ENCODE peak calls at places on chromosomes 13 and 19, in ten cellular contexts. L, G, R, S, Z, H, D, K, I and Y are unnamed samples.

GRCh38 chr19:2469102-2469914 is 6.6 kb upstream of the GADD45B start:
- DNase-seq in L (no peak), G (peak), R (no peak), S (no peak), Z (peak), H (peak), D (no peak), K (no peak), I (no peak), Y (no peak)

GRCh38 chr19:46383846-46384245 is 29.5 kb downstream of the CCDC8 start:
- DNase-seq in L (peak), G (no peak), R (no peak), S (peak), Z (no peak), H (no peak), D (no peak), K (peak), I (no peak), Y (no peak)

GRCh38 chr13:81078048-81078447 is 737.1 kb upstream of the SPRY2 start:
- DNase-seq in L (no peak), G (no peak), R (no peak), S (no peak), Z (no peak), H (no peak), D (no peak), K (no peak), I (no peak), Y (no peak)

GRCh38 chr19:18895038-18895827 is 725 bp downstream of the CERS1 start:
- DNase-seq in L (peak), G (peak), R (no peak), S (no peak), Z (peak), H (no peak), D (peak), K (no peak), I (no peak), Y (peak)

GRCh38 chr19:17681505-17682125 is 6.5 kb downstream of the UNC13A start:
- DNase-seq in L (peak), G (peak), R (peak), S (peak), Z (peak), H (peak), D (no peak), K (no peak), I (peak), Y (no peak)

GRCh38 chr13:95564948-95565347 is 12.4 kb downstream of the CLDN10 start:
- DNase-seq in L (no peak), G (no peak), R (no peak), S (no peak), Z (peak), H (peak), D (no peak), K (no peak), I (no peak), Y (no peak)

GRCh38 chr19:46648961-46649960 is 11.7 kb downstream of the DACT3 start:
- DNase-seq in L (no peak), G (peak), R (no peak), S (no peak), Z (no peak), H (no peak), D (no peak), K (no peak), I (no peak), Y (no peak)

GRCh38 chr13:63942372-63942771 is 2526.7 kb upstream of the PCDH20 start:
- DNase-seq in L (no peak), G (no peak), R (no peak), S (no peak), Z (no peak), H (no peak), D (no peak), K (no peak), I (no peak), Y (no peak)

GRCh38 chr19:16660763-16661479 is at the start of gene TMEM38A:
- DNase-seq in L (peak), G (peak), R (peak), S (peak), Z (no peak), H (peak), D (peak), K (peak), I (peak), Y (no peak)

GRCh38 chr13:46296920-46297319 is 85.2 kb downstream of the LRRC63 start:
- DNase-seq in L (no peak), G (no peak), R (no peak), S (no peak), Z (peak), H (no peak), D (no peak), K (no peak), I (no peak), Y (no peak)

GRCh38 chr19:22619371-22619770 is 14.8 kb upstream of the ZNF492 start:
- DNase-seq in L (no peak), G (no peak), R (no peak), S (no peak), Z (no peak), H (no peak), D (no peak), K (peak), I (no peak), Y (no peak)

GRCh38 chr13:113602291-113602970 is 17.9 kb downstream of the TFDP1 start:
- DNase-seq in L (no peak), G (no peak), R (no peak), S (peak), Z (no peak), H (no peak), D (no peak), K (no peak), I (no peak), Y (no peak)

GRCh38 chr19:54420383-54421168 is 5.3 kb downstream of the TTYH1 start:
- DNase-seq in L (no peak), G (peak), R (no peak), S (no peak), Z (no peak), H (no peak), D (peak), K (no peak), I (no peak), Y (peak)

GRCh38 chr19:46351241-46352041 is 4.6 kb downstream of the PPP5C start:
- DNase-seq in L (peak), G (peak), R (peak), S (peak), Z (peak), H (no peak), D (no peak), K (peak), I (peak), Y (no peak)

GRCh38 chr19:43798546-43799409 is 3.5 kb downstream of the LYPD5 start:
- DNase-seq in L (no peak), G (peak), R (peak), S (no peak), Z (peak), H (no peak), D (no peak), K (peak), I (peak), Y (peak)

GRCh38 chr13:41490616-41491015 is 33.3 kb downstream of the RGCC start:
- DNase-seq in L (no peak), G (no peak), R (no peak), S (no peak), Z (no peak), H (no peak), D (no peak), K (no peak), I (no peak), Y (no peak)

GRCh38 chr19:36719687-36720556 is 32.5 kb downstream of the ZNF567 start:
- DNase-seq in L (no peak), G (peak), R (no peak), S (no peak), Z (peak), H (no peak), D (no peak), K (no peak), I (no peak), Y (no peak)

GRCh38 chr19:19110410-19111137 is 27.7 kb downstream of the TMEM161A start:
- DNase-seq in L (no peak), G (peak), R (peak), S (no peak), Z (peak), H (peak), D (no peak), K (no peak), I (no peak), Y (peak)

GRCh38 chr13:95924389-95924994 is 128.7 kb downstream of the UGGT2 start:
- DNase-seq in L (no peak), G (peak), R (no peak), S (no peak), Z (peak), H (peak), D (no peak), K (no peak), I (no peak), Y (no peak)

GRCh38 chr19:15292847-15293582 is 39.3 kb downstream of the BRD4 start:
- DNase-seq in L (no peak), G (no peak), R (no peak), S (no peak), Z (no peak), H (no peak), D (no peak), K (no peak), I (no peak), Y (no peak)

GRCh38 chr13:112445411-112446271 is 69.5 kb downstream of the SPACA7 start:
- DNase-seq in L (no peak), G (no peak), R (peak), S (peak), Z (no peak), H (no peak), D (no peak), K (peak), I (peak), Y (no peak)

GRCh38 chr19:17306285-17306714 is 628 bp downstream of the MRPL34 start:
- DNase-seq in L (no peak), G (peak), R (no peak), S (peak), Z (no peak), H (no peak), D (no peak), K (no peak), I (no peak), Y (no peak)

GRCh38 chr19:49497047-49497789 is 984 bp downstream of the RPS11 start:
- DNase-seq in L (peak), G (peak), R (peak), S (no peak), Z (peak), H (peak), D (no peak), K (peak), I (peak), Y (no peak)

GRCh38 chr19:19514215-19514633 is 1.1 kb downstream of the TSSK6 start:
- DNase-seq in L (peak), G (no peak), R (no peak), S (peak), Z (peak), H (no peak), D (no peak), K (peak), I (peak), Y (peak)

GRCh38 chr19:55600336-55601028 is 394 bp downstream of the ZNF524 start:
- DNase-seq in L (peak), G (peak), R (no peak), S (peak), Z (peak), H (peak), D (no peak), K (no peak), I (no peak), Y (no peak)

GRCh38 chr13:45564108-45564507 is 51.4 kb downstream of the ERICH6B start:
- DNase-seq in L (no peak), G (no peak), R (no peak), S (no peak), Z (peak), H (no peak), D (no peak), K (no peak), I (no peak), Y (no peak)

GRCh38 chr19:31107096-31107495 is 242.1 kb downstream of the TSHZ3 start:
- DNase-seq in L (no peak), G (no peak), R (no peak), S (no peak), Z (no peak), H (no peak), D (no peak), K (no peak), I (no peak), Y (no peak)

GRCh38 chr13:21637296-21637695 is 33.3 kb upstream of the MICU2 start:
- DNase-seq in L (no peak), G (peak), R (peak), S (no peak), Z (peak), H (peak), D (no peak), K (peak), I (peak), Y (peak)

GRCh38 chr19:33906578-33907335 is 110.1 kb downstream of the KCTD15 start:
- DNase-seq in L (peak), G (peak), R (no peak), S (peak), Z (peak), H (no peak), D (no peak), K (peak), I (no peak), Y (no peak)

GRCh38 chr19:33903489-33903850 is 106.8 kb downstream of the KCTD15 start:
- DNase-seq in L (no peak), G (no peak), R (no peak), S (no peak), Z (no peak), H (no peak), D (no peak), K (no peak), I (no peak), Y (no peak)

GRCh38 chr19:33904681-33905080 is 108.0 kb downstream of the KCTD15 start:
- DNase-seq in L (peak), G (peak), R (no peak), S (peak), Z (peak), H (no peak), D (no peak), K (no peak), I (no peak), Y (no peak)

GRCh38 chr19:33905473-33905936 is 108.8 kb downstream of the KCTD15 start:
- DNase-seq in L (peak), G (peak), R (no peak), S (peak), Z (peak), H (no peak), D (no peak), K (peak), I (peak), Y (no peak)

GRCh38 chr19:33905937-33906577 is 109.4 kb downstream of the KCTD15 start:
- DNase-seq in L (peak), G (peak), R (no peak), S (peak), Z (peak), H (no peak), D (no peak), K (peak), I (peak), Y (no peak)
- H3K27ac ChIP-seq in L (no peak), G (peak), R (no peak), S (no peak), Z (no peak), H (no peak), D (no peak), K (peak), I (peak), Y (no peak)

DNA sequence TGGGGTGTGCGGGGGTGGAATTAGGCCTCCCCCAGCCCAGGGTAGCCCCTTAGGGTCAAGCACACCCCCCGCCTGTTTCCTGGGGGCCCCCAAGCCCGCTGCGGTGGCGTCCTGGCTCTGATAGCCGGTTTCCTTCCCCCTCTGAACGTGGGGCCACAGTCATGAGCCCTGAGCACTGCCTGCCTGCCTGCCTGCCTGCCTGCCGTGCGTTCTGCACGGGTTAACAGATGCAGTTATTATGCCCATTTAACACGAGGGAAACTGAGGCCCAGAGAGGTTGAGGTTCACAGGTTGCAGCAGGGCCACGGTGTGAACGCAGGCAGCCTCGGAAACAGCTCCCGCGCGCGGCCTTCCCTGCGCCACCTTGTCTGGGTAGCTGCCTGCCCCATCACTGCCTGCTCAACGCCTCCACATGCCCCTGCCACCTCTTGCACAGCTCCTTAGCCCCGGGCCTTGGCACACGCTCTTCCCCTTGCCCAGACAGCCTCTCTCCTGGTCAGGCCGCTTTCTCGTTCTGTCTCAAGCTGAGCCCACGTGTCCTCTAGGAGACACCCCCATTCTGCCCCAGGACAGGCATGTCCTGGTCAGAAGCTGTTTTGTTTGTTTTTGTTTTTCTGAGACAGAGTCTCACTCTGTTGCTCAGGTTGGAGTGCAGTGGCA is 1.2 kb upstream of the GAMT start:
- DNase-seq in L (no peak), G (no peak), R (no peak), S (no peak), Z (no peak), H (no peak), D (no peak), K (no peak), I (no peak), Y (no peak)
- H3K27ac ChIP-seq in L (no peak), G (no peak), R (no peak), S (no peak), Z (no peak), H (no peak), D (peak), K (no peak), I (no peak), Y (no peak)

GRCh38 chr19:56917998-56918397 is 77.5 kb upstream of the PEG3 start:
- DNase-seq in L (no peak), G (no peak), R (no peak), S (no peak), Z (no peak), H (no peak), D (no peak), K (no peak), I (no peak), Y (no peak)

GRCh38 chr19:56916528-56916927 is 76.0 kb upstream of the PEG3 start:
- DNase-seq in L (no peak), G (no peak), R (no peak), S (no peak), Z (no peak), H (no peak), D (no peak), K (no peak), I (no peak), Y (no peak)

GRCh38 chr19:56918682-56919307 is 78.3 kb upstream of the PEG3 start:
- DNase-seq in L (no peak), G (no peak), R (no peak), S (no peak), Z (no peak), H (no peak), D (no peak), K (no peak), I (no peak), Y (no peak)

GRCh38 chr19:56919308-56919995 is 78.9 kb upstream of the PEG3 start:
- DNase-seq in L (no peak), G (no peak), R (no peak), S (no peak), Z (no peak), H (no peak), D (no peak), K (no peak), I (no peak), Y (no peak)
- H3K27ac ChIP-seq in L (no peak), G (no peak), R (no peak), S (no peak), Z (no peak), H (no peak), D (no peak), K (no peak), I (no peak), Y (no peak)

GRCh38 chr19:4620675-4621074 is 18.6 kb upstream of the TNFAIP8L1 start:
- DNase-seq in L (no peak), G (no peak), R (no peak), S (no peak), Z (no peak), H (no peak), D (no peak), K (no peak), I (no peak), Y (no peak)
- H3K27ac ChIP-seq in L (no peak), G (no peak), R (no peak), S (no peak), Z (no peak), H (no peak), D (no peak), K (no peak), I (no peak), Y (no peak)

GRCh38 chr13:98217597-98217996 is 40.5 kb upstream of the RNF113B start:
- DNase-seq in L (no peak), G (no peak), R (no peak), S (no peak), Z (no peak), H (no peak), D (no peak), K (peak), I (no peak), Y (no peak)
- H3K27ac ChIP-seq in L (no peak), G (peak), R (no peak), S (no peak), Z (peak), H (no peak), D (no peak), K (peak), I (no peak), Y (no peak)

GRCh38 chr13:59144700-59145099 is 1019.0 kb downstream of the DIAPH3 start:
- DNase-seq in L (no peak), G (no peak), R (no peak), S (no peak), Z (peak), H (no peak), D (no peak), K (no peak), I (no peak), Y (no peak)
- H3K27ac ChIP-seq in L (no peak), G (no peak), R (no peak), S (no peak), Z (no peak), H (no peak), D (no peak), K (no peak), I (no peak), Y (no peak)

GRCh38 chr19:42285988-42286348 is 16.0 kb upstream of the PRR19 start:
- DNase-seq in L (no peak), G (no peak), R (no peak), S (no peak), Z (no peak), H (no peak), D (no peak), K (no peak), I (no peak), Y (no peak)
- H3K27ac ChIP-seq in L (peak), G (no peak), R (no peak), S (no peak), Z (peak), H (no peak), D (peak), K (no peak), I (no peak), Y (peak)